ENCODE peak calls at places on chromosome 15, in seven cellular contexts. One of them, this sample, is unnamed.

GRCh38 chr15:101115318-101115886 is 136.4 kb downstream of the CHSY1 start:
- DNase-seq in bronchial epithelial cell: no peak
- DNase-seq in astrocyte of the spinal cord: no peak
- DNase-seq in CD8-positive, alpha-beta T cell: no peak
- DNase-seq in A673: no peak
- DNase-seq in BE2C: no peak
- DNase-seq in tibial nerve: no peak
- DNase-seq in this sample: no peak

GRCh38 chr15:28943146-28943545 is 57.4 kb downstream of the APBA2 start:
- DNase-seq in bronchial epithelial cell: no peak
- DNase-seq in astrocyte of the spinal cord: no peak
- DNase-seq in CD8-positive, alpha-beta T cell: no peak
- DNase-seq in A673: no peak
- DNase-seq in BE2C: no peak
- DNase-seq in tibial nerve: no peak
- DNase-seq in this sample: no peak

GRCh38 chr15:42353061-42353460 is 6.2 kb upstream of the CAPN3 start:
- DNase-seq in bronchial epithelial cell: no peak
- DNase-seq in astrocyte of the spinal cord: no peak
- DNase-seq in CD8-positive, alpha-beta T cell: no peak
- DNase-seq in A673: no peak
- DNase-seq in BE2C: no peak
- DNase-seq in tibial nerve: no peak
- DNase-seq in this sample: no peak

GRCh38 chr15:46344906-46345305 is 710.1 kb downstream of the SQOR start:
- DNase-seq in bronchial epithelial cell: no peak
- DNase-seq in astrocyte of the spinal cord: no peak
- DNase-seq in CD8-positive, alpha-beta T cell: no peak
- DNase-seq in A673: no peak
- DNase-seq in BE2C: no peak
- DNase-seq in tibial nerve: no peak
- DNase-seq in this sample: no peak

GRCh38 chr15:76994001-76994400 is 925 bp upstream of the PSTPIP1 start:
- DNase-seq in bronchial epithelial cell: peak
- DNase-seq in astrocyte of the spinal cord: no peak
- DNase-seq in CD8-positive, alpha-beta T cell: peak
- DNase-seq in A673: no peak
- DNase-seq in BE2C: no peak
- DNase-seq in tibial nerve: no peak
- DNase-seq in this sample: no peak

GRCh38 chr15:90530250-90531051 is 728 bp downstream of the CRTC3 start:
- DNase-seq in bronchial epithelial cell: peak
- DNase-seq in astrocyte of the spinal cord: peak
- DNase-seq in CD8-positive, alpha-beta T cell: peak
- DNase-seq in A673: peak
- DNase-seq in BE2C: peak
- DNase-seq in tibial nerve: peak
- DNase-seq in this sample: peak

GRCh38 chr15:43383070-43383469 is 12.2 kb downstream of the TUBGCP4 start:
- DNase-seq in bronchial epithelial cell: no peak
- DNase-seq in astrocyte of the spinal cord: no peak
- DNase-seq in CD8-positive, alpha-beta T cell: no peak
- DNase-seq in A673: no peak
- DNase-seq in BE2C: no peak
- DNase-seq in tibial nerve: no peak
- DNase-seq in this sample: no peak

GRCh38 chr15:28975766-28976179 is 90.0 kb downstream of the APBA2 start:
- DNase-seq in bronchial epithelial cell: peak
- DNase-seq in astrocyte of the spinal cord: peak
- DNase-seq in CD8-positive, alpha-beta T cell: peak
- DNase-seq in A673: peak
- DNase-seq in BE2C: peak
- DNase-seq in tibial nerve: no peak
- DNase-seq in this sample: peak

GRCh38 chr15:67897646-67898045 is 57.8 kb upstream of the RNU6-1 start:
- DNase-seq in bronchial epithelial cell: no peak
- DNase-seq in astrocyte of the spinal cord: no peak
- DNase-seq in CD8-positive, alpha-beta T cell: no peak
- DNase-seq in A673: no peak
- DNase-seq in BE2C: no peak
- DNase-seq in tibial nerve: no peak
- DNase-seq in this sample: no peak

GRCh38 chr15:89218531-89218930 is 2.8 kb downstream of the RLBP1 start:
- DNase-seq in bronchial epithelial cell: no peak
- DNase-seq in astrocyte of the spinal cord: no peak
- DNase-seq in CD8-positive, alpha-beta T cell: no peak
- DNase-seq in A673: no peak
- DNase-seq in BE2C: no peak
- DNase-seq in tibial nerve: no peak
- DNase-seq in this sample: no peak

DNA sequence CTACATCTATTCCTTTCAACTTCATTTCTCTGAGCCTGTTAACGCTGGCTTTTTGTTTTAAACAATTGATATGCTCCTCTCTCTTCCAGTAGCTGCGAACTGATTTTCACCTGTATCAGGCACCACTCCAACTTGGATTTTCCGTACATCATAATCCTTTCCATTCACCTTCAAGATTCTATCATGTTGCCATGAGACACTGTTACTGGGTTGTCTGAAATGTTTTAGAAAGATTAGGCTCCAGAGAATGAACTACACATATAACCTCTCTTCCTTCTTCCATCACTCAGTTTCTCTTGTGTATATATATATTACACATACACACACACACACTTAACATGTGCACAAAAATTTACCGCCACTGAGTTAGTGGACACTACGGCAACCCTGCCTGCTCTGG is at the start of gene USP50:
- DNase-seq in bronchial epithelial cell: no peak
- DNase-seq in astrocyte of the spinal cord: no peak
- DNase-seq in CD8-positive, alpha-beta T cell: no peak
- DNase-seq in A673: no peak
- DNase-seq in BE2C: no peak
- DNase-seq in tibial nerve: no peak
- DNase-seq in this sample: no peak
- H3K4me3 ChIP-seq in bronchial epithelial cell: no peak
- H3K4me3 ChIP-seq in astrocyte of the spinal cord: no peak
- H3K4me3 ChIP-seq in CD8-positive, alpha-beta T cell: no peak
- H3K4me3 ChIP-seq in A673: no peak
- H3K4me3 ChIP-seq in BE2C: no peak
- H3K4me3 ChIP-seq in tibial nerve: no peak
- H3K4me3 ChIP-seq in this sample: no peak

GRCh38 chr15:61159901-61160300 is 69.2 kb downstream of the RORA start:
- DNase-seq in bronchial epithelial cell: no peak
- DNase-seq in astrocyte of the spinal cord: no peak
- DNase-seq in CD8-positive, alpha-beta T cell: no peak
- DNase-seq in A673: no peak
- DNase-seq in BE2C: no peak
- DNase-seq in tibial nerve: no peak
- DNase-seq in this sample: no peak

GRCh38 chr15:61155741-61156700 is 73.1 kb downstream of the RORA start:
- DNase-seq in bronchial epithelial cell: peak
- DNase-seq in astrocyte of the spinal cord: peak
- DNase-seq in CD8-positive, alpha-beta T cell: no peak
- DNase-seq in A673: peak
- DNase-seq in BE2C: peak
- DNase-seq in tibial nerve: peak
- DNase-seq in this sample: no peak

DNA sequence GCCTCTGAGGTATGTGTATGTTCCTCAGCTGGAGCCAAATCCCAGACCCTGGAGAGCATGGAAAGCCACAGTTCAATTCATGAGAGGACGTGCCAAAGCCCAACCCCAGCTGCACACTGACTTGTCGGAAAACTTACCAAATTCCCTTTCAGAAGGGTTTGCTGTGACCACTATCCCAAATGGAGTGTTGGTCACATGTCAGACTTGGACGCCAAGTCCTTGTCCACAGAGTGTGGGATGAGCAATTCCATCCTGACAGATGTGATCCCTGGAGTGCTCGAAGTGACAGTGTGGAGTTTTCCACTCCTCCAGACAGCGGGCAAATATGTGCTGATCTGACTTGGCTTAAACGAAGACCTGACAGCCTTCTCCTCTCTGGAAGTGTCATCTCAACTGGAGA is 71.2 kb downstream of the RORA start:
- DNase-seq in bronchial epithelial cell: no peak
- DNase-seq in astrocyte of the spinal cord: no peak
- DNase-seq in CD8-positive, alpha-beta T cell: no peak
- DNase-seq in A673: no peak
- DNase-seq in BE2C: no peak
- DNase-seq in tibial nerve: peak
- DNase-seq in this sample: no peak
- H3K4me3 ChIP-seq in bronchial epithelial cell: no peak
- H3K4me3 ChIP-seq in astrocyte of the spinal cord: no peak
- H3K4me3 ChIP-seq in CD8-positive, alpha-beta T cell: no peak
- H3K4me3 ChIP-seq in A673: no peak
- H3K4me3 ChIP-seq in BE2C: no peak
- H3K4me3 ChIP-seq in tibial nerve: no peak
- H3K4me3 ChIP-seq in this sample: no peak

DNA sequence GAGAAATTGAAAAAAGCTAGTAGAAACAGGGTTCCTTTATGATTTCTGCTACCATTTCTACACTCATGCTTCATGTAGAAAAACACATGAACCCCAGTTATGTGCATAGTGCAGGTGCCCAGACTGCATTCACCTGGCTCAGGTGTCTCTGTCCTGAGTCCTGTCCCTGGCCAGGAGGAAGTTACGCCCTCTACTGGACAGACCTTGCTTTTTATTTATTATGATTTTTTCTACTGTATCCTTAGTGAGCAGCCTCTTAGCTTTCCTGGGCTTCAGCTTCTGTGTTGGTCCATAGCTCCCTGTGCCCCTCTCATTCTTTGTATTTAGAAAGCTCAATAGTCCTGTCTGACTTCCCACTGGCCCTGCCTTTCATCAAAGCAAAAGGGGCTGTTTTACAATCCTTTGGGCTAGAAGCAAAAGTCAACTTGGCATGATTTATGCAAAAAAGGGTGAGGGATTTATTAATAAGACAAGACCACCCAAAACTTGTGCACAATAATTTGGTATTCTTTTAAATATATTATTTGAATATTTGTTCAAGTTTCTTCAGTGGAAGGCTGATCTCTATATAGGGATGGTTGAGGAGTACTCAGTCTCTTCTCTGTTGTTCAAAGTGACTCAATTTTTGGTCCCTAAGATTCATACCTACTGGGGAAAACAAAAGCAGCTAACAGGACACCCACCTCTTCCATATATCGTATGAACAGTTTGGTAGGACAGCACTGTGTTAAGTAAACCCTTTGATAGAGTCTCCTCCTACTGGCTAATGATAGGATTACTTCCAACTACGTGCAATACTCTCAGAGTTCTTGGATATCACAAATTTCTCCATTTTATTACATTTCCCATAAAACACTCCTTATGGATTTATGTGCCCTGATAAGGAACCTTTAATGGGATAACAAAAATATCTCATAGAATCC is 200.5 kb upstream of the GOLGA6L4 start:
- DNase-seq in bronchial epithelial cell: peak
- DNase-seq in astrocyte of the spinal cord: peak
- DNase-seq in CD8-positive, alpha-beta T cell: no peak
- DNase-seq in A673: peak
- DNase-seq in BE2C: no peak
- DNase-seq in tibial nerve: no peak
- DNase-seq in this sample: no peak
- H3K4me3 ChIP-seq in bronchial epithelial cell: no peak
- H3K4me3 ChIP-seq in astrocyte of the spinal cord: no peak
- H3K4me3 ChIP-seq in CD8-positive, alpha-beta T cell: no peak
- H3K4me3 ChIP-seq in A673: no peak
- H3K4me3 ChIP-seq in BE2C: no peak
- H3K4me3 ChIP-seq in tibial nerve: no peak
- H3K4me3 ChIP-seq in this sample: no peak

DNA sequence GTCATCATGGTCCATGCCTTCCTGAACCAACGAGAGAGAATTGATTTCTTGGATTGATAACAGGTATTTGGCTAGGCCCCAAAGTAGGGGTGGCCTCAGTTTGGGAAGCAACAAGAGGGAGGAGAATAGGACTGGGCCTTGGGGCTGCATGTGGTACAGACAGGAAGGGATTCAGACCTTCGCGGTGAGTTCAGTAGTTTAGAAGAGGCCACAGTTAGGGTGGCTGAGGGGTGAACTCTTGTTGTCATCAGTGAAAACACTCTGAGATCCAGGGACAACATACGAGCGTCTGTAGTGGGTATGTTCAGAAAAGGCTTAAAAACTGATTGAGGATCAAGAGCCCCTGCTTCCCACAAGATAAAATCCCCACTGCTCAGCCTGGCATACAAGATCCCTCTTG is 220.9 kb upstream of the TLE3 start:
- DNase-seq in bronchial epithelial cell: no peak
- DNase-seq in astrocyte of the spinal cord: no peak
- DNase-seq in CD8-positive, alpha-beta T cell: peak
- DNase-seq in A673: no peak
- DNase-seq in BE2C: no peak
- DNase-seq in tibial nerve: no peak
- DNase-seq in this sample: no peak
- H3K4me3 ChIP-seq in bronchial epithelial cell: no peak
- H3K4me3 ChIP-seq in astrocyte of the spinal cord: no peak
- H3K4me3 ChIP-seq in CD8-positive, alpha-beta T cell: no peak
- H3K4me3 ChIP-seq in A673: no peak
- H3K4me3 ChIP-seq in BE2C: no peak
- H3K4me3 ChIP-seq in tibial nerve: no peak
- H3K4me3 ChIP-seq in this sample: no peak

DNA sequence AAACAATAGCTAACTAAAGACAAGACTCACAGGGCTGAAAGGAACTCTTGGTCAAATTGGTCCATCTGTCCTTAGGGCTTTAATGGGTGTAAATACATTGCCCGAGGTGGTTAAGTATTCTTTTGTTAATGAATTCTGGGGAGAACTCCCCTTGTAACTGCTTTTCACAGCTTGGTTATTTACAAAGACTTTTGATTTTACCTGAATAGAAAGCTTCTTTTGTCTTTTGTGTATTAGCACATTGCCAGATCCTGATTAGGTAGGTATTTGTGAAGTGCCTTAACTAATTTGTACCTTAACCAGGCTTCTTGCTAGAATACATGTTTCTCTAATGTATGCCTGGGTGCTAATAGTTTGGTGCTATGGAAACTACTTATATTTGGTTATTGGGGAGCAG is 14.0 kb downstream of the CHD2 start:
- DNase-seq in bronchial epithelial cell: no peak
- DNase-seq in astrocyte of the spinal cord: no peak
- DNase-seq in CD8-positive, alpha-beta T cell: no peak
- DNase-seq in A673: no peak
- DNase-seq in BE2C: no peak
- DNase-seq in tibial nerve: no peak
- DNase-seq in this sample: no peak
- H3K4me3 ChIP-seq in bronchial epithelial cell: no peak
- H3K4me3 ChIP-seq in astrocyte of the spinal cord: no peak
- H3K4me3 ChIP-seq in CD8-positive, alpha-beta T cell: peak
- H3K4me3 ChIP-seq in A673: no peak
- H3K4me3 ChIP-seq in BE2C: no peak
- H3K4me3 ChIP-seq in tibial nerve: no peak
- H3K4me3 ChIP-seq in this sample: peak

DNA sequence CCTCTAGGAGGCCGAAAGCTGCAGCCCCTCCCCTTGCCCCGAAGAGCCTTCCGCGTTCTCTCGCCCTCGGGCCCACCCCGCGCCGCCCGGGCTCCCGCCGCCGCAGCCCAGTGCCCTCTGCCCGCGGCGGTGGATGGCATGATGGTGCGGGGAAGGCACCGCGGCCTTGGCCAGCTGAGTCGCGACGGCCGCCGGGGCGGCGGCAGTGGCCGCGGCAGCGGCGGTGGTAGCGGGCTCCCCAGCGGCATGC is 1.2 kb downstream of the TLNRD1 start:
- DNase-seq in bronchial epithelial cell: no peak
- DNase-seq in astrocyte of the spinal cord: no peak
- DNase-seq in CD8-positive, alpha-beta T cell: no peak
- DNase-seq in A673: no peak
- DNase-seq in BE2C: no peak
- DNase-seq in tibial nerve: no peak
- DNase-seq in this sample: no peak
- H3K4me3 ChIP-seq in bronchial epithelial cell: peak
- H3K4me3 ChIP-seq in astrocyte of the spinal cord: peak
- H3K4me3 ChIP-seq in CD8-positive, alpha-beta T cell: peak
- H3K4me3 ChIP-seq in A673: peak
- H3K4me3 ChIP-seq in BE2C: peak
- H3K4me3 ChIP-seq in tibial nerve: peak
- H3K4me3 ChIP-seq in this sample: peak

This sample was measured in naive thymus-derived CD4-positive, alpha-beta T cell.